ENCODE peak calls at places on chromosomes 7 and 10, in five cellular contexts. K is NCI-H1092; B is left kidney; G is stimulated activated CD8-positive, alpha-beta memory T cell treated with anti-CD3 and anti-CD28 coated beads, Interleukin-15, amount 100 ng/mL, for 48 hours; N is NCI-H1105 treated with DMSO at 0.1 percent for 48 hours. I is an unnamed sample.

GRCh38 chr10:52769966-52770365 is 2.6 kb downstream of the MBL2 start:
- DNase-seq in K (no peak), B (no peak), G (no peak), N (no peak), I (no peak)

GRCh38 chr7:2701832-2702593 is 14.0 kb downstream of the AMZ1 start:
- DNase-seq in K (no peak), B (no peak), G (no peak), N (no peak), I (no peak)

GRCh38 chr7:139992353-139993054 is 70.2 kb downstream of the PARP12 start:
- DNase-seq in K (no peak), B (peak; percentile 30), G (no peak), N (no peak), I (peak; percentile 42)

GRCh38 chr7:37336259-37336658 is 112.4 kb downstream of the ELMO1 start:
- DNase-seq in K (no peak), B (no peak), G (no peak), N (no peak), I (no peak)

GRCh38 chr7:71612892-71613291 is 480.9 kb downstream of the GALNT17 start:
- DNase-seq in K (peak; percentile 28), B (no peak), G (no peak), N (peak; percentile 40), I (no peak)

GRCh38 chr7:139913555-139914135 is 84.6 kb downstream of the TBXAS1 start:
- DNase-seq in K (no peak), B (no peak), G (no peak), N (no peak), I (no peak)

GRCh38 chr10:119265691-119266090 is 58.3 kb downstream of the GRK5 start:
- DNase-seq in K (no peak), B (no peak), G (no peak), N (no peak), I (no peak)

GRCh38 chr7:126486806-126487205 is 765.9 kb downstream of the GRM8 start:
- DNase-seq in K (no peak), B (no peak), G (no peak), N (peak; percentile 13), I (no peak)

GRCh38 chr7:24505968-24506367 is 67.3 kb upstream of the PALS2 start:
- DNase-seq in K (no peak), B (no peak), G (no peak), N (no peak), I (no peak)

GRCh38 chr10:42924484-42924883 is 141.9 kb downstream of the BMS1 start:
- DNase-seq in K (no peak), B (no peak), G (no peak), N (no peak), I (no peak)

GRCh38 chr10:109866995-109867635 is 56.2 kb downstream of the XPNPEP1 start:
- DNase-seq in K (no peak), B (no peak), G (no peak), N (no peak), I (no peak)

GRCh38 chr7:112770051-112770450 is 20.1 kb downstream of the TMEM168 start:
- DNase-seq in K (no peak), B (peak; percentile 82), G (no peak), N (no peak), I (peak; percentile 44)

GRCh38 chr10:132891994-132892393 is 50.4 kb downstream of the CFAP46 start:
- DNase-seq in K (no peak), B (no peak), G (no peak), N (no peak), I (peak; percentile 21)

GRCh38 chr10:62277946-62278345 is 9.3 kb upstream of the RTKN2 start:
- DNase-seq in K (no peak), B (no peak), G (no peak), N (no peak), I (no peak)